ENCODE peak calls at places on chromosomes 1 and 21, in nine cellular contexts. One of them, this sample, is unnamed.

GRCh38 chr21:32256873-32257620 is 21.8 kb downstream of the MIS18A start:
- DNase-seq in LNCaP clone FGC: no peak
- DNase-seq in lower lobe of right lung: no peak
- DNase-seq in GF-D8: no peak
- DNase-seq in H9: no peak
- DNase-seq in tibial nerve: peak
- DNase-seq in NCI-H1436: no peak
- DNase-seq in C1 segment of cervical spinal cord: no peak
- DNase-seq in glutamatergic neuron: peak
- DNase-seq in this sample: peak

GRCh38 chr21:44758141-44758561 is 43.5 kb downstream of the UBE2G2 start:
- DNase-seq in LNCaP clone FGC: no peak
- DNase-seq in lower lobe of right lung: no peak
- DNase-seq in GF-D8: no peak
- DNase-seq in H9: peak
- DNase-seq in tibial nerve: no peak
- DNase-seq in NCI-H1436: no peak
- DNase-seq in C1 segment of cervical spinal cord: no peak
- DNase-seq in glutamatergic neuron: no peak
- DNase-seq in this sample: no peak

GRCh38 chr1:83901547-83902155 is 97.3 kb downstream of the TTLL7 start:
- DNase-seq in LNCaP clone FGC: peak
- DNase-seq in lower lobe of right lung: no peak
- DNase-seq in GF-D8: no peak
- DNase-seq in H9: no peak
- DNase-seq in tibial nerve: no peak
- DNase-seq in NCI-H1436: no peak
- DNase-seq in C1 segment of cervical spinal cord: no peak
- DNase-seq in glutamatergic neuron: no peak
- DNase-seq in this sample: peak

GRCh38 chr1:77349275-77349674 is 67.5 kb downstream of the AK5 start:
- DNase-seq in LNCaP clone FGC: no peak
- DNase-seq in lower lobe of right lung: no peak
- DNase-seq in GF-D8: no peak
- DNase-seq in H9: no peak
- DNase-seq in tibial nerve: no peak
- DNase-seq in NCI-H1436: no peak
- DNase-seq in C1 segment of cervical spinal cord: no peak
- DNase-seq in glutamatergic neuron: no peak
- DNase-seq in this sample: no peak

GRCh38 chr1:2392686-2393085 is 1.0 kb downstream of the RER1 start:
- DNase-seq in LNCaP clone FGC: no peak
- DNase-seq in lower lobe of right lung: no peak
- DNase-seq in GF-D8: no peak
- DNase-seq in H9: no peak
- DNase-seq in tibial nerve: no peak
- DNase-seq in NCI-H1436: no peak
- DNase-seq in C1 segment of cervical spinal cord: no peak
- DNase-seq in glutamatergic neuron: no peak
- DNase-seq in this sample: no peak

GRCh38 chr1:241411056-241411775 is 54.2 kb upstream of the RGS7 start:
- DNase-seq in LNCaP clone FGC: no peak
- DNase-seq in lower lobe of right lung: no peak
- DNase-seq in GF-D8: no peak
- DNase-seq in H9: no peak
- DNase-seq in tibial nerve: no peak
- DNase-seq in NCI-H1436: no peak
- DNase-seq in C1 segment of cervical spinal cord: no peak
- DNase-seq in glutamatergic neuron: no peak
- DNase-seq in this sample: peak

GRCh38 chr1:173489149-173489600 is 12.0 kb downstream of the PRDX6 start:
- DNase-seq in LNCaP clone FGC: peak
- DNase-seq in lower lobe of right lung: no peak
- DNase-seq in GF-D8: no peak
- DNase-seq in H9: peak
- DNase-seq in tibial nerve: no peak
- DNase-seq in NCI-H1436: no peak
- DNase-seq in C1 segment of cervical spinal cord: no peak
- DNase-seq in glutamatergic neuron: no peak
- DNase-seq in this sample: no peak

GRCh38 chr1:56901720-56902119 is 47.1 kb downstream of the C8A start:
- DNase-seq in LNCaP clone FGC: no peak
- DNase-seq in lower lobe of right lung: no peak
- DNase-seq in GF-D8: no peak
- DNase-seq in H9: no peak
- DNase-seq in tibial nerve: no peak
- DNase-seq in NCI-H1436: no peak
- DNase-seq in C1 segment of cervical spinal cord: no peak
- DNase-seq in glutamatergic neuron: no peak
- DNase-seq in this sample: no peak

GRCh38 chr1:107267489-107267888 is 126.7 kb downstream of the NTNG1 start:
- DNase-seq in LNCaP clone FGC: no peak
- DNase-seq in lower lobe of right lung: no peak
- DNase-seq in GF-D8: no peak
- DNase-seq in H9: no peak
- DNase-seq in tibial nerve: no peak
- DNase-seq in NCI-H1436: no peak
- DNase-seq in C1 segment of cervical spinal cord: no peak
- DNase-seq in glutamatergic neuron: no peak
- DNase-seq in this sample: no peak

GRCh38 chr1:28144203-28145135 is 32.0 kb downstream of the PTAFR start:
- DNase-seq in LNCaP clone FGC: no peak
- DNase-seq in lower lobe of right lung: no peak
- DNase-seq in GF-D8: no peak
- DNase-seq in H9: no peak
- DNase-seq in tibial nerve: no peak
- DNase-seq in NCI-H1436: no peak
- DNase-seq in C1 segment of cervical spinal cord: no peak
- DNase-seq in glutamatergic neuron: no peak
- DNase-seq in this sample: peak

GRCh38 chr1:32200226-32201010 is at the start of gene CCDC28B:
- DNase-seq in LNCaP clone FGC: no peak
- DNase-seq in lower lobe of right lung: peak
- DNase-seq in GF-D8: no peak
- DNase-seq in H9: peak
- DNase-seq in tibial nerve: peak
- DNase-seq in NCI-H1436: peak
- DNase-seq in C1 segment of cervical spinal cord: no peak
- DNase-seq in glutamatergic neuron: peak
- DNase-seq in this sample: no peak

GRCh38 chr1:14952626-14953314 is 200.8 kb upstream of the TMEM51 start:
- DNase-seq in LNCaP clone FGC: no peak
- DNase-seq in lower lobe of right lung: no peak
- DNase-seq in GF-D8: no peak
- DNase-seq in H9: no peak
- DNase-seq in tibial nerve: no peak
- DNase-seq in NCI-H1436: no peak
- DNase-seq in C1 segment of cervical spinal cord: no peak
- DNase-seq in glutamatergic neuron: no peak
- DNase-seq in this sample: no peak

GRCh38 chr21:40143822-40144525 is 276.7 kb downstream of the PCP4 start:
- DNase-seq in LNCaP clone FGC: no peak
- DNase-seq in lower lobe of right lung: no peak
- DNase-seq in GF-D8: peak
- DNase-seq in H9: peak
- DNase-seq in tibial nerve: peak
- DNase-seq in NCI-H1436: peak
- DNase-seq in C1 segment of cervical spinal cord: no peak
- DNase-seq in glutamatergic neuron: peak
- DNase-seq in this sample: peak

GRCh38 chr1:20153000-20153418 is 13.9 kb downstream of the PLA2G2F start:
- DNase-seq in LNCaP clone FGC: no peak
- DNase-seq in lower lobe of right lung: peak
- DNase-seq in GF-D8: no peak
- DNase-seq in H9: peak
- DNase-seq in tibial nerve: peak
- DNase-seq in NCI-H1436: no peak
- DNase-seq in C1 segment of cervical spinal cord: no peak
- DNase-seq in glutamatergic neuron: peak
- DNase-seq in this sample: no peak

GRCh38 chr1:112826217-112826944 is 111.2 kb upstream of the PPM1J start:
- DNase-seq in LNCaP clone FGC: no peak
- DNase-seq in lower lobe of right lung: no peak
- DNase-seq in GF-D8: no peak
- DNase-seq in H9: no peak
- DNase-seq in tibial nerve: no peak
- DNase-seq in NCI-H1436: no peak
- DNase-seq in C1 segment of cervical spinal cord: no peak
- DNase-seq in glutamatergic neuron: no peak
- DNase-seq in this sample: no peak

GRCh38 chr1:66919063-66919462 is 5.6 kb downstream of the DNAI4 start:
- DNase-seq in LNCaP clone FGC: no peak
- DNase-seq in lower lobe of right lung: no peak
- DNase-seq in GF-D8: no peak
- DNase-seq in H9: no peak
- DNase-seq in tibial nerve: no peak
- DNase-seq in NCI-H1436: no peak
- DNase-seq in C1 segment of cervical spinal cord: no peak
- DNase-seq in glutamatergic neuron: no peak
- DNase-seq in this sample: no peak

GRCh38 chr1:184933944-184934343 is 40.4 kb downstream of the NIBAN1 start:
- DNase-seq in LNCaP clone FGC: no peak
- DNase-seq in lower lobe of right lung: no peak
- DNase-seq in GF-D8: no peak
- DNase-seq in H9: no peak
- DNase-seq in tibial nerve: no peak
- DNase-seq in NCI-H1436: no peak
- DNase-seq in C1 segment of cervical spinal cord: no peak
- DNase-seq in glutamatergic neuron: no peak
- DNase-seq in this sample: no peak

GRCh38 chr21:28521932-28522826 is 470.5 kb downstream of the LTN1 start:
- DNase-seq in LNCaP clone FGC: no peak
- DNase-seq in lower lobe of right lung: no peak
- DNase-seq in GF-D8: peak
- DNase-seq in H9: peak
- DNase-seq in tibial nerve: no peak
- DNase-seq in NCI-H1436: no peak
- DNase-seq in C1 segment of cervical spinal cord: no peak
- DNase-seq in glutamatergic neuron: peak
- DNase-seq in this sample: no peak

GRCh38 chr1:27391511-27392095 is 819 bp upstream of the GPR3 start:
- DNase-seq in LNCaP clone FGC: no peak
- DNase-seq in lower lobe of right lung: no peak
- DNase-seq in GF-D8: no peak
- DNase-seq in H9: peak
- DNase-seq in tibial nerve: peak
- DNase-seq in NCI-H1436: peak
- DNase-seq in C1 segment of cervical spinal cord: no peak
- DNase-seq in glutamatergic neuron: no peak
- DNase-seq in this sample: no peak

GRCh38 chr21:38956006-38956405 is 150.3 kb downstream of the ETS2 start:
- DNase-seq in LNCaP clone FGC: no peak
- DNase-seq in lower lobe of right lung: no peak
- DNase-seq in GF-D8: no peak
- DNase-seq in H9: no peak
- DNase-seq in tibial nerve: no peak
- DNase-seq in NCI-H1436: no peak
- DNase-seq in C1 segment of cervical spinal cord: no peak
- DNase-seq in glutamatergic neuron: no peak
- DNase-seq in this sample: no peak

GRCh38 chr21:26164311-26164710 is 6.3 kb downstream of the APP start:
- DNase-seq in LNCaP clone FGC: no peak
- DNase-seq in lower lobe of right lung: no peak
- DNase-seq in GF-D8: no peak
- DNase-seq in H9: no peak
- DNase-seq in tibial nerve: no peak
- DNase-seq in NCI-H1436: no peak
- DNase-seq in C1 segment of cervical spinal cord: no peak
- DNase-seq in glutamatergic neuron: no peak
- DNase-seq in this sample: no peak

GRCh38 chr1:52203935-52204625 is 62.2 kb downstream of the ZFYVE9 start:
- DNase-seq in LNCaP clone FGC: no peak
- DNase-seq in lower lobe of right lung: no peak
- DNase-seq in GF-D8: peak
- DNase-seq in H9: no peak
- DNase-seq in tibial nerve: no peak
- DNase-seq in NCI-H1436: no peak
- DNase-seq in C1 segment of cervical spinal cord: no peak
- DNase-seq in glutamatergic neuron: no peak
- DNase-seq in this sample: no peak

GRCh38 chr21:25457411-25457810 is 149.9 kb downstream of the MRPL39 start:
- DNase-seq in LNCaP clone FGC: no peak
- DNase-seq in lower lobe of right lung: no peak
- DNase-seq in GF-D8: no peak
- DNase-seq in H9: no peak
- DNase-seq in tibial nerve: no peak
- DNase-seq in NCI-H1436: no peak
- DNase-seq in C1 segment of cervical spinal cord: no peak
- DNase-seq in glutamatergic neuron: no peak
- DNase-seq in this sample: peak

GRCh38 chr1:167499657-167500056 is 18.7 kb downstream of the CD247 start:
- DNase-seq in LNCaP clone FGC: no peak
- DNase-seq in lower lobe of right lung: no peak
- DNase-seq in GF-D8: no peak
- DNase-seq in H9: no peak
- DNase-seq in tibial nerve: no peak
- DNase-seq in NCI-H1436: no peak
- DNase-seq in C1 segment of cervical spinal cord: no peak
- DNase-seq in glutamatergic neuron: no peak
- DNase-seq in this sample: no peak

GRCh38 chr1:89466307-89466925 is 58.2 kb upstream of the LRRC8B start:
- DNase-seq in LNCaP clone FGC: no peak
- DNase-seq in lower lobe of right lung: no peak
- DNase-seq in GF-D8: peak
- DNase-seq in H9: no peak
- DNase-seq in tibial nerve: no peak
- DNase-seq in NCI-H1436: no peak
- DNase-seq in C1 segment of cervical spinal cord: no peak
- DNase-seq in glutamatergic neuron: no peak
- DNase-seq in this sample: no peak

GRCh38 chr21:35770101-35770945 is 290.0 kb downstream of the SETD4 start:
- DNase-seq in LNCaP clone FGC: no peak
- DNase-seq in lower lobe of right lung: no peak
- DNase-seq in GF-D8: no peak
- DNase-seq in H9: no peak
- DNase-seq in tibial nerve: no peak
- DNase-seq in NCI-H1436: no peak
- DNase-seq in C1 segment of cervical spinal cord: no peak
- DNase-seq in glutamatergic neuron: no peak
- DNase-seq in this sample: no peak

GRCh38 chr1:189693140-189693539 is 784.5 kb downstream of the BRINP3 start:
- DNase-seq in LNCaP clone FGC: no peak
- DNase-seq in lower lobe of right lung: no peak
- DNase-seq in GF-D8: no peak
- DNase-seq in H9: no peak
- DNase-seq in tibial nerve: no peak
- DNase-seq in NCI-H1436: no peak
- DNase-seq in C1 segment of cervical spinal cord: no peak
- DNase-seq in glutamatergic neuron: no peak
- DNase-seq in this sample: no peak

GRCh38 chr1:53728702-53729535 is 10.0 kb downstream of the GLIS1 start:
- DNase-seq in LNCaP clone FGC: no peak
- DNase-seq in lower lobe of right lung: no peak
- DNase-seq in GF-D8: no peak
- DNase-seq in H9: no peak
- DNase-seq in tibial nerve: no peak
- DNase-seq in NCI-H1436: no peak
- DNase-seq in C1 segment of cervical spinal cord: no peak
- DNase-seq in glutamatergic neuron: no peak
- DNase-seq in this sample: no peak

GRCh38 chr1:14095001-14095400 is 395.0 kb downstream of the PRDM2 start:
- DNase-seq in LNCaP clone FGC: no peak
- DNase-seq in lower lobe of right lung: no peak
- DNase-seq in GF-D8: no peak
- DNase-seq in H9: peak
- DNase-seq in tibial nerve: no peak
- DNase-seq in NCI-H1436: peak
- DNase-seq in C1 segment of cervical spinal cord: no peak
- DNase-seq in glutamatergic neuron: no peak
- DNase-seq in this sample: no peak

GRCh38 chr1:112808861-112809684 is 93.9 kb upstream of the PPM1J start:
- DNase-seq in LNCaP clone FGC: no peak
- DNase-seq in lower lobe of right lung: peak
- DNase-seq in GF-D8: no peak
- DNase-seq in H9: peak
- DNase-seq in tibial nerve: peak
- DNase-seq in NCI-H1436: peak
- DNase-seq in C1 segment of cervical spinal cord: peak
- DNase-seq in glutamatergic neuron: peak
- DNase-seq in this sample: no peak

GRCh38 chr1:169949139-169949538 is 55.4 kb upstream of the SCYL3 start:
- DNase-seq in LNCaP clone FGC: no peak
- DNase-seq in lower lobe of right lung: no peak
- DNase-seq in GF-D8: no peak
- DNase-seq in H9: no peak
- DNase-seq in tibial nerve: no peak
- DNase-seq in NCI-H1436: no peak
- DNase-seq in C1 segment of cervical spinal cord: no peak
- DNase-seq in glutamatergic neuron: no peak
- DNase-seq in this sample: no peak